ENCODE peak calls at places on chromosomes 1 and 21, in six cellular contexts. B, O, E, P, D and J are unnamed samples.

GRCh38 chr21:46457801-46458314 is 833 bp upstream of the DIP2A start:
- DNase-seq in E (peak), P (peak), O (no peak), B (peak), D (no peak), J (peak)

GRCh38 chr1:29328897-29329775 is 92.8 kb downstream of the PTPRU start:
- DNase-seq in P (no peak), B (no peak), E (no peak), D (no peak), O (no peak), J (no peak)

GRCh38 chr21:38984568-38984967 is 178.8 kb downstream of the ETS2 start:
- DNase-seq in E (no peak), D (no peak), O (no peak), P (no peak), B (no peak), J (no peak)

GRCh38 chr1:106944721-106945120 is 111.8 kb upstream of the PRMT6 start:
- DNase-seq in O (no peak), D (no peak), P (no peak), B (no peak), E (no peak), J (no peak)

GRCh38 chr1:10085076-10085475 is 52.3 kb downstream of the UBE4B start:
- DNase-seq in B (no peak), E (no peak), D (no peak), P (no peak), O (no peak), J (no peak)

GRCh38 chr1:42164551-42165420 is at the start of gene GUCA2A:
- DNase-seq in E (peak), P (no peak), B (peak), D (no peak), O (no peak), J (peak)

GRCh38 chr1:203320546-203321272 is 15.4 kb downstream of the BTG2 start:
- DNase-seq in O (peak), B (peak), E (peak), P (peak), D (no peak), J (peak)

GRCh38 chr1:188706742-188707141 is 1770.9 kb downstream of the BRINP3 start:
- DNase-seq in B (no peak), D (peak), P (no peak), O (no peak), E (no peak), J (no peak)

GRCh38 chr1:202365092-202365815 is 16.8 kb downstream of the PPP1R12B start:
- DNase-seq in B (no peak), O (no peak), P (no peak), E (no peak), D (no peak), J (no peak)

GRCh38 chr1:230753586-230754251 is 6.5 kb downstream of the CAPN9 start:
- DNase-seq in D (no peak), O (no peak), E (peak), P (no peak), B (peak), J (peak)

GRCh38 chr1:180616441-180616840 is 15.4 kb upstream of the XPR1 start:
- DNase-seq in E (no peak), O (no peak), B (no peak), D (no peak), P (no peak), J (no peak)

GRCh38 chr1:229111703-229112319 is 159.1 kb upstream of the RAB4A start:
- DNase-seq in B (no peak), D (no peak), O (no peak), E (no peak), P (no peak), J (no peak)

GRCh38 chr1:29669912-29670311 is 433.6 kb downstream of the PTPRU start:
- DNase-seq in O (no peak), P (no peak), B (no peak), E (no peak), D (no peak), J (peak)

GRCh38 chr1:35569956-35570355 is 3.2 kb upstream of the TFAP2E start:
- DNase-seq in E (no peak), O (no peak), B (no peak), D (no peak), P (no peak), J (no peak)

GRCh38 chr1:60575326-60575874 is 501.8 kb upstream of the C1orf87 start:
- DNase-seq in P (no peak), O (no peak), E (no peak), B (no peak), D (no peak), J (no peak)

GRCh38 chr1:229973297-229973612 is 93.8 kb upstream of the GALNT2 start:
- DNase-seq in P (no peak), E (no peak), B (no peak), D (no peak), O (no peak), J (no peak)

GRCh38 chr1:227946624-227947424 is 908 bp downstream of the WNT9A start:
- DNase-seq in E (peak), D (no peak), O (no peak), B (peak), P (peak), J (peak)

GRCh38 chr1:169576934-169577331 is 9.3 kb downstream of the F5 start:
- DNase-seq in E (no peak), D (no peak), O (no peak), B (no peak), P (no peak), J (no peak)

GRCh38 chr1:26771643-26772321 is 16.0 kb upstream of the PIGV start:
- DNase-seq in D (peak), P (no peak), E (no peak), O (no peak), B (peak), J (no peak)

GRCh38 chr1:9621032-9621431 is 30.5 kb upstream of the PIK3CD start:
- DNase-seq in E (no peak), B (no peak), P (no peak), O (no peak), D (no peak), J (no peak)

GRCh38 chr1:12591267-12591938 is 26.6 kb downstream of the DHRS3 start:
- DNase-seq in B (no peak), E (peak), P (no peak), D (no peak), O (no peak), J (no peak)

GRCh38 chr1:228723287-228723686 is 12.0 kb upstream of the RHOU start:
- DNase-seq in O (no peak), D (no peak), B (no peak), E (no peak), P (no peak), J (no peak)

GRCh38 chr1:216500273-216500967 is 77.2 kb upstream of the USH2A start:
- DNase-seq in O (no peak), B (no peak), P (no peak), E (no peak), D (no peak), J (no peak)

GRCh38 chr1:32925360-32926142 is 24.4 kb upstream of the TMEM54 start:
- DNase-seq in D (no peak), E (peak), O (no peak), P (no peak), B (no peak), J (peak)

GRCh38 chr1:188240772-188241406 is 1412.1 kb downstream of the PLA2G4A start:
- DNase-seq in E (no peak), P (no peak), B (no peak), O (no peak), D (no peak), J (no peak)

GRCh38 chr1:8040586-8040985 is 14.5 kb upstream of the ERRFI1 start:
- DNase-seq in O (no peak), B (peak), E (peak), P (no peak), D (no peak), J (peak)

GRCh38 chr1:53162621-53163020 is 20.2 kb upstream of the SLC1A7 start:
- DNase-seq in D (no peak), E (no peak), P (no peak), B (no peak), O (no peak), J (no peak)

GRCh38 chr1:198560093-198560638 is 19.7 kb upstream of the ATP6V1G3 start:
- DNase-seq in B (no peak), D (no peak), E (no peak), O (no peak), P (no peak), J (no peak)

GRCh38 chr1:199684686-199685273 is 342.7 kb upstream of the NR5A2 start:
- DNase-seq in P (peak), D (no peak), O (no peak), B (peak), E (peak), J (peak)

GRCh38 chr1:3211996-3212395 is 143.0 kb downstream of the PRDM16 start:
- DNase-seq in B (no peak), P (no peak), E (no peak), D (no peak), O (no peak), J (no peak)

GRCh38 chr1:33336580-33336979 is 15.7 kb upstream of the A3GALT2 start:
- DNase-seq in O (no peak), B (no peak), P (no peak), D (no peak), E (no peak), J (no peak)

GRCh38 chr1:155126494-155127104 is 1.1 kb upstream of the EFNA1 start:
- DNase-seq in E (peak), O (peak), P (peak), B (peak), D (no peak), J (peak)

GRCh38 chr1:31944205-31945089 is 6.3 kb upstream of the PTP4A2 start:
- DNase-seq in D (no peak), P (peak), O (peak), E (peak), B (peak), J (peak)

GRCh38 chr1:226674892-226675719 is 64.0 kb downstream of the ITPKB start:
- DNase-seq in O (peak), E (peak), D (no peak), P (peak), B (peak), J (peak)

GRCh38 chr1:226668173-226668560 is 70.9 kb downstream of the ITPKB start:
- DNase-seq in O (no peak), D (no peak), E (no peak), B (no peak), P (no peak), J (no peak)

GRCh38 chr1:226670062-226670461 is 69.0 kb downstream of the ITPKB start:
- DNase-seq in P (no peak), B (no peak), E (no peak), O (no peak), D (no peak), J (no peak)

GRCh38 chr1:226672217-226672838 is 66.8 kb downstream of the ITPKB start:
- DNase-seq in P (no peak), O (no peak), E (no peak), B (peak), D (no peak), J (peak)

GRCh38 chr1:226671268-226671667 is 67.8 kb downstream of the ITPKB start:
- DNase-seq in B (no peak), O (no peak), P (no peak), E (no peak), D (no peak), J (no peak)
- H3K27ac ChIP-seq in B (peak), O (peak), P (no peak), E (peak), D (no peak), J (no peak)

GRCh38 chr1:65420590-65421340 is at the start of the genes LEPR and LEPROT:
- DNase-seq in B (no peak), E (no peak), P (no peak), D (no peak), O (no peak), J (no peak)

GRCh38 chr1:65421341-65422174 is 1.1 kb downstream of the LEPR start:
- DNase-seq in O (no peak), P (no peak), B (no peak), E (no peak), D (no peak), J (no peak)

GRCh38 chr1:65419681-65420589 is 533 bp upstream of the LEPR start:
- DNase-seq in B (peak), P (peak), E (peak), D (peak), O (peak), J (peak)

GRCh38 chr1:65423884-65424655 is 3.6 kb downstream of the LEPR start:
- DNase-seq in O (no peak), B (no peak), P (no peak), D (peak), E (no peak), J (no peak)

DNA sequence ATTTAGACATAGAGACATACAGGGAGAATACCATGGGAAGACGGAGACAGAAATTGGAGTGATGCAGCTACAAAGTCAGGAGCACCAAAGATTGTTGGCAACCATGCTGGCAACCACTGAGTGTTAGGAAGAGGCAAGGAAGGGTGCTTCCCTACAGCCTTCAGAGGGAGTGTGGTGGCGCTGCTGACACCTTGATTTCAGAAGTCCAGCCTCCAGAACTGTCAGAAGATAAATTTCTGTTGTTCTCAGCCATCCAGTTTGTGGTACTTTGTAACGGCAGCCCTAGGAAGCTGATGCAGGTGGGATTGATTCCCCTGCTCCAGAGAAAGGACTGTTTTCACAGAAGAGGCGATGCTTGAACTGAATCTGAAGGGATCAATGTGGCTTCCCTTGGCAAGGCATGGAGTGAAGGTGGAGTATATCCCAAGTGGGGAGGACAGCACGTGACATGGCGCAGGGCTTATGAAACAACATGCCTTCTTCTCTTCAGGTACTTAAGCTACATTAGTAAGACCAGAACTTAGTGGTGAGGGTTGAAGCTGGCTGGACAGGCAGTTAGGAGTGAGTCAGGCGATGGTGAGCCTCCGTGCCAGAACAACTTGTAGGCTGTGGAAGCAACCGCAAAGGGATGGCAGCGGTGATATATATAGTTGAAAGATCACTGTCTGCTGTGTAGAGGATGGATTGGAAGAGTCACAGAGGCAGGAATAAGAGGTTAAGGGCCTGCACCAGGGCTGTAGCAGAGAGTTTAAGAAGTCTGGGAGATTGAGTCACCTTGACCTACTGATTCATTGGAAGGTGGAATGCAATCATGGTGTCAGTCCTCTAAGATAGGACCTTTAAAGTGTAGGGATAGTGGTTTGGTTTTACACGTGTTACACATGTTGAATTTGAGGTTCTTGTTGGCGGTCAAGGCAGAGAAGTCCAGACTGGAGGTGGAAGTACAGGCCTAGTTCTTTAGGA is 2.1 kb downstream of the LEPR start:
- DNase-seq in D (peak), P (no peak), O (no peak), E (no peak), B (no peak), J (no peak)
- H3K27ac ChIP-seq in D (peak), P (peak), O (no peak), E (peak), B (peak), J (no peak)

GRCh38 chr1:150262388-150263320 is 5.1 kb downstream of the CA14 start:
- DNase-seq in E (no peak), B (no peak), O (no peak), P (no peak), D (no peak), J (no peak)

GRCh38 chr1:150259217-150259616 is 1.6 kb downstream of the CA14 start:
- DNase-seq in D (no peak), B (no peak), E (no peak), P (no peak), O (no peak), J (no peak)

GRCh38 chr1:150259758-150260669 is 2.4 kb downstream of the CA14 start:
- DNase-seq in B (peak), P (no peak), D (no peak), O (no peak), E (peak), J (peak)

GRCh38 chr1:150263549-150263948 is 5.3 kb downstream of the APH1A start:
- DNase-seq in E (no peak), O (no peak), B (no peak), D (no peak), P (no peak), J (no peak)

DNA sequence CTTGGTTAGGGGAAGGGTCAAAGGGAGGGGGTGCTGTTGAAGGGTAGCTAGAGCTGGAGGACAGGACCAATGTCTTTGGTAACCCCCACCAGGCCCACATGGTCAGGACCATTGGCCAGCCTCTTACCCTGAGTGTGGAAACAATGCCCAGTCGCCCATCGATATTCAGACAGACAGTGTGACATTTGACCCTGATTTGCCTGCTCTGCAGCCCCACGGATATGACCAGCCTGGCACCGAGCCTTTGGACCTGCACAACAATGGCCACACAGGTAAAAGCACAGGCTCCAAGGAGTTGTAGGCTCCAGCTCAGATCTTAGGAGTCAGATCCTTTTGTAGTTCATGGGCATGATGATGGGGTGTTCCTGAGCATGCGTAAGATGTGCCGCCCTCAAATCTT is 3.8 kb downstream of the CA14 start:
- DNase-seq in B (no peak), E (no peak), O (no peak), P (no peak), D (no peak), J (no peak)
- H3K27ac ChIP-seq in B (no peak), E (no peak), O (no peak), P (no peak), D (no peak), J (no peak)

GRCh38 chr1:6574025-6574620 is 5.7 kb upstream of the ZBTB48 start:
- DNase-seq in D (no peak), O (no peak), P (no peak), E (no peak), B (no peak), J (no peak)
- H3K27ac ChIP-seq in D (no peak), O (no peak), P (no peak), E (no peak), B (no peak), J (no peak)

DNA sequence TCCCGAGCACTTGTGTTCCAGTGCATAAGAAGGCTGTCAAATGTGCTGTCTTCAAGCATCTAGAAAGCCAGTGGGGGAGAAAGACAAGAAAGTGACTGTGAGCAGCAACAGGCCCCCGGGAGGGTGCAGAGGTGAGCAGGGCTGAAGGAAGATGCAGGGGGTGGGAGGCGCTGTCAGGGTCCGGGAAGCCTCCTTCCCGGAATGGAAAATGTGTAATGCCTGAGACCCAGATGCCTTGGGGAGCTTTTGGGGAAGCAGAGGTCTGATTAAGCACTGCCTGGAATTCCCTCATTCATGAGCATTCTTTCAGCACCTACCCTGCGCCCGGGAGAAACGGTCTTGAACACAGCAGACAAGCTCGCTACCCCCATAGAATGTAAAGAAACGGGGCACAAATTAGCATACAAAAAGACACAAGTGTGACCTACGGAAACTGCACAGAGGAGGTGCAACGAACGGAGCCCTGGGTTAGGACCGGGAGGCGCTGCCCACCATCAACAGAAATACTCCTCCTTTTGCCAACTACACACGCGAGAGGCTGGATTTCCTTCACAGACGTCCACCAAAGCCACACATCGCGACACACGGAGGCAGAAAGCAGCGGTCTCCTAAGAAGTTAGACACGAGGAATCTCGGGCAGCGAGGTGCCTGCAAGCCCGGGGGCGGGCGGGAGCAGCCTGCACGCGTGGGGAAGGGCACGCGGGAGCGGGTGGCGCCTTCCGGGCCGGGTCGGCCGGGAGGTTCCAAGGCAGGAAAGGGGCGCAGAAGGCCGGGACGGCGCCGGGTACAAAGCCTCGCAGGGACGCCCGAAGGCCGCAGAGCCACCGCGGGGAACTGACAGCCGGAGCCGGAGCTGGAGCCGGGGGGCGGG is 1.1 kb downstream of the NPHP4 start:
- DNase-seq in P (peak), D (no peak), O (peak), E (peak), B (peak), J (peak)
- H3K27ac ChIP-seq in P (peak), D (no peak), O (peak), E (peak), B (no peak), J (peak)

GRCh38 chr21:36753556-36753955 is 54.6 kb downstream of the SIM2 start:
- DNase-seq in P (no peak), O (no peak), B (no peak), E (no peak), D (no peak), J (no peak)

GRCh38 chr21:36757246-36757645 is 58.3 kb downstream of the SIM2 start:
- DNase-seq in P (no peak), D (no peak), O (no peak), B (no peak), E (no peak), J (no peak)

GRCh38 chr21:36756527-36756926 is 57.6 kb downstream of the SIM2 start:
- DNase-seq in P (no peak), B (no peak), E (no peak), O (no peak), D (no peak), J (no peak)

GRCh38 chr21:36751383-36751782 is 52.5 kb downstream of the SIM2 start:
- DNase-seq in O (no peak), B (no peak), P (no peak), D (no peak), E (no peak), J (no peak)

GRCh38 chr21:36754241-36754881 is 55.4 kb downstream of the SIM2 start:
- DNase-seq in O (no peak), D (no peak), E (no peak), P (no peak), B (no peak), J (no peak)
- H3K27ac ChIP-seq in O (no peak), D (no peak), E (no peak), P (no peak), B (no peak), J (no peak)